ENCODE peak calls at places on chromosomes 16 and 17, in eight cellular contexts. I is neural progenitor cell, U is K562, H is hepatocyte, V is fibroblast of lung, P is GM23338, G is mammary epithelial cell, T is PC-3. M is an unnamed sample.
A peak's percentile ranks its signal among the peaks of the same experiment; 100 is the strongest.

GRCh38 chr16:9055661-9056060 is 35.8 kb upstream of the HAPSTR1 start:
- DNase-seq in I (no peak), U (no peak), H (no peak), V (no peak), P (no peak), G (no peak), T (no peak), M (no peak)

GRCh38 chr16:67657751-67658518 is 2.1 kb downstream of the ACD start:
- DNase-seq in I (no peak), U (no peak), H (no peak), V (no peak), P (no peak), G (no peak), T (no peak), M (peak; percentile 10)

GRCh38 chr16:28103516-28104170 is 40.1 kb upstream of the GSG1L start:
- DNase-seq in I (no peak), U (no peak), H (no peak), V (no peak), P (no peak), G (no peak), T (no peak), M (no peak)

GRCh38 chr16:57563761-57564160 is 21.3 kb downstream of the ADGRG5 start:
- DNase-seq in I (no peak), U (no peak), H (no peak), V (no peak), P (no peak), G (no peak), T (no peak), M (no peak)

GRCh38 chr17:66949501-66949900 is 15.0 kb upstream of the CACNG4 start:
- DNase-seq in I (no peak), U (no peak), H (no peak), V (no peak), P (no peak), G (peak; percentile 33), T (peak; percentile 30), M (no peak)

GRCh38 chr17:16285646-16286008 is 67.6 kb downstream of the CENPV start:
- DNase-seq in I (no peak), U (no peak), H (no peak), V (no peak), P (no peak), G (no peak), T (no peak), M (no peak)

GRCh38 chr16:47697826-47698225 is 236.7 kb downstream of the PHKB start:
- DNase-seq in I (no peak), U (no peak), H (no peak), V (no peak), P (no peak), G (no peak), T (no peak), M (no peak)

GRCh38 chr17:21171970-21172510 is 41.9 kb downstream of the TMEM11 start:
- DNase-seq in I (no peak), U (no peak), H (no peak), V (no peak), P (no peak), G (no peak), T (no peak), M (no peak)

GRCh38 chr16:22353188-22353919 is 21.1 kb downstream of the CDR2 start:
- DNase-seq in I (no peak), U (no peak), H (peak; percentile 57), V (peak; percentile 52), P (peak; percentile 52), G (peak; percentile 66), T (peak; percentile 55), M (peak; percentile 21)

GRCh38 chr17:72730091-72730490 is 362.4 kb downstream of the SLC39A11 start:
- DNase-seq in I (no peak), U (no peak), H (peak; percentile 39), V (peak; percentile 77), P (no peak), G (no peak), T (no peak), M (no peak)

GRCh38 chr17:37648555-37648954 is 5.3 kb upstream of the DDX52 start:
- DNase-seq in I (no peak), U (no peak), H (no peak), V (peak; percentile 45), P (no peak), G (peak; percentile 80), T (peak; percentile 57), M (no peak)

GRCh38 chr16:77805403-77805802 is 17.0 kb downstream of the VAT1L start:
- DNase-seq in I (no peak), U (no peak), H (no peak), V (no peak), P (no peak), G (no peak), T (no peak), M (no peak)

GRCh38 chr17:44315760-44316731 is 7.6 kb downstream of the RUNDC3A start:
- DNase-seq in I (peak; percentile 92), U (peak; percentile 69), H (no peak), V (no peak), P (peak; percentile 98), G (no peak), T (no peak), M (no peak)
- TF ChIP-seq EZH2 in I (peak; percentile 61), U (peak; percentile 68), H (peak; percentile 47), V (peak; percentile 95), P (no peak), G (no peak), T (no peak), M (no peak)

DNA sequence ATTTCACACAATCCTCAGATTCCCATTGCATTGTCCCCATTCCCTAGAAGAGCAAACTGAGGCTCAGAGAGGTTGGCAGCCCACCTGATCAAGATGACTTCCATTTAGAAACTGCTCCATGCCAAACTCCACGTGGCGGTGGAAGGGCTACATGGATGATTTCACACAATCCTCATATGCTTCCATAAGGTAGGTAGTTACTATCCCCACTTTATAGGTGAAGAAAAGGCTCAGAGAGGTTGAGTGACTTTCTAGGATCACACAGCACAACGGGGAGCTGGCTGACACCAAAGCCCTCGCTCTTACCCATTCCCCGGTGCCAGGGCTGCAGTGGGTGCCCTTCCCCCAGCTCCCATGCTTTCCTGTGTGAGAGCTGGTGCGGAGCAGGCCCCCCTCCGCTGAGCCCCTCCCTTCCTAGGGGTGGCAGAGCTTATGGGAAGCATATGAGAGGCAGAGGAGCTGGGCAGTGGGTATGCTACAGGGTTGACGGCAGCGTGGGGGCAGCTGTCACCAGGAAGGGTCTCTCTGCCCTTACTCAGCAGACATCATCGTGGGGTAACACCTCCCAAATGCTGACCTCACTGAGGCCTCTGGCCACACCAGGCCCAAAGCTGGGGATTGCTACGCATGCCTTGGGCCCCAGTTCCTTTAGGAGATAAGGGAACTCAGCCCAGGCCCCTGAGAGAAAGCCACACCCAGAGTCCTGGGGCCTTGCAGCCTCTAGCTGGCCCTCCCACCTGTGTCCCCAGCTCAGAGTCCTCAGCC is 9.9 kb upstream of the GINS2 start:
- DNase-seq in I (no peak), U (peak; percentile 81), H (no peak), V (no peak), P (no peak), G (no peak), T (no peak), M (no peak)
- TF ChIP-seq CTCF in I (no peak), U (no peak), H (no peak), V (no peak), P (no peak), G (no peak), T (no peak), M (no peak)

DNA sequence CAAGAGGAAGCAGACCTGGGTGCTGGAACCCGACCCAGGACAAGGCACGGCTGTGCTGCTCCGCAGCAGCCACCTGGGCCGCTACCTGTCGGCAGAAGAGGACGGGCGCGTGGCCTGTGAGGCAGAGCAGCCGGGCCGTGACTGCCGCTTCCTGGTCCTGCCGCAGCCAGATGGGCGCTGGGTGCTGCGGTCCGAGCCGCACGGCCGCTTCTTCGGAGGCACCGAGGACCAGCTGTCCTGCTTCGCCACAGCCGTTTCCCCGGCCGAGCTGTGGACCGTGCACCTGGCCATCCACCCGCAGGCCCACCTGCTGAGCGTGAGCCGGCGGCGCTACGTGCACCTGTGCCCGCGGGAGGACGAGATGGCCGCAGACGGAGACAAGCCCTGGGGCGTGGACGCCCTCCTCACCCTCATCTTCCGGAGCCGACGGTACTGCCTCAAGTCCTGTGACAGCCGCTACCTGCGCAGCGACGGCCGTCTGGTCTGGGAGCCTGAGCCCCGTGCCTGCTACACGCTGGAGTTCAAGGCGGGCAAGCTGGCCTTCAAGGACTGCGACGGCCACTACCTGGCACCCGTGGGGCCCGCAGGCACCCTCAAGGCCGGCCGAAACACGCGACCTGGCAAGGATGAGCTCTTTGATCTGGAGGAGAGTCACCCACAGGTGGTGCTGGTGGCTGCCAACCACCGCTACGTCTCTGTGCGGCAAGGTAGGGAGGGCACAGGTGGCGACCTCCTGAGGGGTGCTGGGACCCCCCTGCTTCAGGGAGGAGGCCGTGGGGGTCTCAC is 667 bp downstream of the FSCN2 start:
- DNase-seq in I (no peak), U (no peak), H (no peak), V (no peak), P (no peak), G (no peak), T (peak; percentile 41), M (no peak)
- TF ChIP-seq EZH2 in I (no peak), U (no peak), H (no peak), V (no peak), P (no peak), G (no peak), T (peak; percentile 66), M (no peak)

GRCh38 chr17:57997085-57997809 is 9.2 kb upstream of the VEZF1 start:
- DNase-seq in I (no peak), U (no peak), H (no peak), V (no peak), P (no peak), G (no peak), T (no peak), M (no peak)

GRCh38 chr17:57991537-57991936 is 3.5 kb upstream of the VEZF1 start:
- DNase-seq in I (no peak), U (no peak), H (no peak), V (no peak), P (no peak), G (no peak), T (no peak), M (no peak)

GRCh38 chr17:57995076-57995956 is 7.3 kb upstream of the VEZF1 start:
- DNase-seq in I (peak; percentile 82), U (peak; percentile 50), H (peak; percentile 84), V (peak; percentile 84), P (peak; percentile 90), G (peak; percentile 61), T (peak; percentile 87), M (peak; percentile 64)

GRCh38 chr17:57994436-57994835 is 6.4 kb upstream of the VEZF1 start:
- DNase-seq in I (no peak), U (no peak), H (no peak), V (no peak), P (no peak), G (no peak), T (no peak), M (no peak)

DNA sequence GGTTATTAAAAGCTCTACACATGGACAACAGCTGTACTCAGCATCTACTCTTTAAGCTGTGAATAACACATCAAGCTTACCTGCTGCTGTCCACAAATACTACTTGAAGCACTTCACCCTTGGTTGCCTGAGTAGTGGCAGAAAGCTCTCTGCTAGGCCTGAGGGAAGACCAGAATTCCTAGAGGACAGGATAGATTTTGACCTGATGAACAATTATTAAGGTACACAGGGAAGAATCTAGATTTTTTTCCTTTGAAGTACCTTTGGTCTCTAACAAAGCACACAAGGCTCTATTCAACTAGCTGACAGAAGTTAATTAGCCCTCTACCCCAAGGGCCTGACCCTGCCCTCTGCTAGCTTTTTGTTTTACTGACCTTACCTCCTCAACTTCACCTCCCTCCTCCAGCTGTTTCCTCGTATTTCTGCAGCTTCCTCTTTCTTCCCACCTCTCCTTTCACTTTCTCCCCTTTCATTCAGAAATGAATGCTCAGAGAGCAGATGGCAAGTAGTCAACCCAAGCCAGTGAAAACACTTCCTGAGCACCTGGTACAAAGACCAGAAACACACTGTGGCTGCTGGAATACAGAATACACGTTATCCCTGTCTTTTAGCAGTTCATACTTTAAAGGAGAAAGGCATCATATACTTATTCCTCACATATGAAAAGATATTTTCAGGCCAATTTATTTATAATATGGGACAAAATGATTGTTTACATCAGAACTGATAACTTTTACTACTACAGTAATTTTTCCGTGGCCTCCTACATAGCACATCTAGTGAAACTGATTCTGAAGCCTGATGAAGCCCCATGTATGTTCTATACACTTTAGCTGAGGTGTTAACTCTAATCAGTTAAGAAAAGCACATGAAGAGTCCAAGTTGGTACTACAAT is 5.7 kb upstream of the VEZF1 start:
- DNase-seq in I (peak; percentile 61), U (no peak), H (no peak), V (no peak), P (no peak), G (no peak), T (no peak), M (no peak)
- TF ChIP-seq CTCF in I (no peak), U (no peak), H (no peak), V (no peak), P (no peak), G (no peak), T (no peak), M (no peak)